ENCODE peak calls at places on chromosomes 5 and 9, in nine cellular contexts. One of them, this sample, is unnamed.

GRCh38 chr5:122756263-122756911 is 18.5 kb upstream of the SNX2 start:
- ATAC-seq in activated CD8-positive, alpha-beta T cell treated with anti-CD3 and anti-CD28 coated beads, Interleukin-2, amount 10 ng/mL, durations not matched to agents 7 days and 5 days: no peak
- ATAC-seq in activated T-cell treated with anti-CD3 and anti-CD28 coated beads, Interleukin-2, amount 50 U/mL, for 4 hours: peak
- ATAC-seq in stimulated activated effector memory CD8-positive, alpha-beta T cell treated with anti-CD3 and anti-CD28 coated beads, Interleukin-12 subunit alpha, Interleukin-12 subunit beta, amount 100 ng/mL, for 72 hours: peak
- ATAC-seq in Panc1: no peak
- ATAC-seq in psoas muscle: no peak
- ATAC-seq in activated CD8-positive, alpha-beta memory T cell treated with anti-CD3 and anti-CD28 coated beads, Interleukin-2, amount 10 ng/mL, durations not matched to agents 7 days and 5 days: peak
- ATAC-seq in activated T-helper 17 cell treated with anti-CD3 and anti-CD28 coated beads, Interleukin-2, amount 50 U/mL, for 72 hours: peak
- ATAC-seq in natural killer cell treated with Interleukin-12 subunit alpha and Interleukin-12 subunit beta and Interleukin-15 and Interleukin-18, amount 100 ng/mL, for 72 hours: peak
- ATAC-seq in this sample: peak

GRCh38 chr5:96636601-96637000 is 25.6 kb upstream of the CAST start:
- ATAC-seq in activated T-cell treated with anti-CD3 and anti-CD28 coated beads, Interleukin-2, amount 50 U/mL, for 4 hours: no peak
- ATAC-seq in natural killer cell treated with Interleukin-12 subunit alpha and Interleukin-12 subunit beta and Interleukin-15 and Interleukin-18, amount 100 ng/mL, for 72 hours: no peak
- ATAC-seq in Panc1: no peak
- ATAC-seq in activated T-helper 17 cell treated with anti-CD3 and anti-CD28 coated beads, Interleukin-2, amount 50 U/mL, for 72 hours: no peak
- ATAC-seq in activated CD8-positive, alpha-beta T cell treated with anti-CD3 and anti-CD28 coated beads, Interleukin-2, amount 10 ng/mL, durations not matched to agents 7 days and 5 days: no peak
- ATAC-seq in activated CD8-positive, alpha-beta memory T cell treated with anti-CD3 and anti-CD28 coated beads, Interleukin-2, amount 10 ng/mL, durations not matched to agents 7 days and 5 days: no peak
- ATAC-seq in psoas muscle: no peak
- ATAC-seq in stimulated activated effector memory CD8-positive, alpha-beta T cell treated with anti-CD3 and anti-CD28 coated beads, Interleukin-12 subunit alpha, Interleukin-12 subunit beta, amount 100 ng/mL, for 72 hours: no peak
- ATAC-seq in this sample: no peak

GRCh38 chr5:67416133-67416937 is 219.7 kb upstream of the CD180 start:
- ATAC-seq in psoas muscle: no peak
- ATAC-seq in activated CD8-positive, alpha-beta T cell treated with anti-CD3 and anti-CD28 coated beads, Interleukin-2, amount 10 ng/mL, durations not matched to agents 7 days and 5 days: peak
- ATAC-seq in natural killer cell treated with Interleukin-12 subunit alpha and Interleukin-12 subunit beta and Interleukin-15 and Interleukin-18, amount 100 ng/mL, for 72 hours: no peak
- ATAC-seq in stimulated activated effector memory CD8-positive, alpha-beta T cell treated with anti-CD3 and anti-CD28 coated beads, Interleukin-12 subunit alpha, Interleukin-12 subunit beta, amount 100 ng/mL, for 72 hours: peak
- ATAC-seq in activated T-helper 17 cell treated with anti-CD3 and anti-CD28 coated beads, Interleukin-2, amount 50 U/mL, for 72 hours: peak
- ATAC-seq in activated T-cell treated with anti-CD3 and anti-CD28 coated beads, Interleukin-2, amount 50 U/mL, for 4 hours: no peak
- ATAC-seq in Panc1: no peak
- ATAC-seq in activated CD8-positive, alpha-beta memory T cell treated with anti-CD3 and anti-CD28 coated beads, Interleukin-2, amount 10 ng/mL, durations not matched to agents 7 days and 5 days: no peak
- ATAC-seq in this sample: peak

GRCh38 chr9:26308328-26308727 is 584.3 kb downstream of the CAAP1 start:
- ATAC-seq in activated T-helper 17 cell treated with anti-CD3 and anti-CD28 coated beads, Interleukin-2, amount 50 U/mL, for 72 hours: no peak
- ATAC-seq in Panc1: no peak
- ATAC-seq in activated T-cell treated with anti-CD3 and anti-CD28 coated beads, Interleukin-2, amount 50 U/mL, for 4 hours: no peak
- ATAC-seq in psoas muscle: no peak
- ATAC-seq in activated CD8-positive, alpha-beta T cell treated with anti-CD3 and anti-CD28 coated beads, Interleukin-2, amount 10 ng/mL, durations not matched to agents 7 days and 5 days: no peak
- ATAC-seq in activated CD8-positive, alpha-beta memory T cell treated with anti-CD3 and anti-CD28 coated beads, Interleukin-2, amount 10 ng/mL, durations not matched to agents 7 days and 5 days: no peak
- ATAC-seq in natural killer cell treated with Interleukin-12 subunit alpha and Interleukin-12 subunit beta and Interleukin-15 and Interleukin-18, amount 100 ng/mL, for 72 hours: no peak
- ATAC-seq in stimulated activated effector memory CD8-positive, alpha-beta T cell treated with anti-CD3 and anti-CD28 coated beads, Interleukin-12 subunit alpha, Interleukin-12 subunit beta, amount 100 ng/mL, for 72 hours: no peak
- ATAC-seq in this sample: no peak

GRCh38 chr5:91162534-91163381 is 220.4 kb downstream of the ARRDC3 start:
- ATAC-seq in psoas muscle: peak
- ATAC-seq in activated CD8-positive, alpha-beta memory T cell treated with anti-CD3 and anti-CD28 coated beads, Interleukin-2, amount 10 ng/mL, durations not matched to agents 7 days and 5 days: peak
- ATAC-seq in stimulated activated effector memory CD8-positive, alpha-beta T cell treated with anti-CD3 and anti-CD28 coated beads, Interleukin-12 subunit alpha, Interleukin-12 subunit beta, amount 100 ng/mL, for 72 hours: peak
- ATAC-seq in natural killer cell treated with Interleukin-12 subunit alpha and Interleukin-12 subunit beta and Interleukin-15 and Interleukin-18, amount 100 ng/mL, for 72 hours: peak
- ATAC-seq in activated CD8-positive, alpha-beta T cell treated with anti-CD3 and anti-CD28 coated beads, Interleukin-2, amount 10 ng/mL, durations not matched to agents 7 days and 5 days: peak
- ATAC-seq in Panc1: peak
- ATAC-seq in activated T-helper 17 cell treated with anti-CD3 and anti-CD28 coated beads, Interleukin-2, amount 50 U/mL, for 72 hours: peak
- ATAC-seq in activated T-cell treated with anti-CD3 and anti-CD28 coated beads, Interleukin-2, amount 50 U/mL, for 4 hours: peak
- ATAC-seq in this sample: peak

GRCh38 chr5:73640861-73641320 is 14.9 kb downstream of the ARHGEF28 start:
- ATAC-seq in psoas muscle: no peak
- ATAC-seq in activated CD8-positive, alpha-beta memory T cell treated with anti-CD3 and anti-CD28 coated beads, Interleukin-2, amount 10 ng/mL, durations not matched to agents 7 days and 5 days: no peak
- ATAC-seq in Panc1: no peak
- ATAC-seq in activated T-helper 17 cell treated with anti-CD3 and anti-CD28 coated beads, Interleukin-2, amount 50 U/mL, for 72 hours: no peak
- ATAC-seq in natural killer cell treated with Interleukin-12 subunit alpha and Interleukin-12 subunit beta and Interleukin-15 and Interleukin-18, amount 100 ng/mL, for 72 hours: no peak
- ATAC-seq in activated CD8-positive, alpha-beta T cell treated with anti-CD3 and anti-CD28 coated beads, Interleukin-2, amount 10 ng/mL, durations not matched to agents 7 days and 5 days: no peak
- ATAC-seq in stimulated activated effector memory CD8-positive, alpha-beta T cell treated with anti-CD3 and anti-CD28 coated beads, Interleukin-12 subunit alpha, Interleukin-12 subunit beta, amount 100 ng/mL, for 72 hours: no peak
- ATAC-seq in activated T-cell treated with anti-CD3 and anti-CD28 coated beads, Interleukin-2, amount 50 U/mL, for 4 hours: no peak
- ATAC-seq in this sample: no peak

GRCh38 chr5:13580058-13580457 is 364.4 kb downstream of the DNAH5 start:
- ATAC-seq in Panc1: no peak
- ATAC-seq in activated T-cell treated with anti-CD3 and anti-CD28 coated beads, Interleukin-2, amount 50 U/mL, for 4 hours: no peak
- ATAC-seq in natural killer cell treated with Interleukin-12 subunit alpha and Interleukin-12 subunit beta and Interleukin-15 and Interleukin-18, amount 100 ng/mL, for 72 hours: no peak
- ATAC-seq in activated T-helper 17 cell treated with anti-CD3 and anti-CD28 coated beads, Interleukin-2, amount 50 U/mL, for 72 hours: no peak
- ATAC-seq in psoas muscle: no peak
- ATAC-seq in activated CD8-positive, alpha-beta memory T cell treated with anti-CD3 and anti-CD28 coated beads, Interleukin-2, amount 10 ng/mL, durations not matched to agents 7 days and 5 days: no peak
- ATAC-seq in stimulated activated effector memory CD8-positive, alpha-beta T cell treated with anti-CD3 and anti-CD28 coated beads, Interleukin-12 subunit alpha, Interleukin-12 subunit beta, amount 100 ng/mL, for 72 hours: no peak
- ATAC-seq in activated CD8-positive, alpha-beta T cell treated with anti-CD3 and anti-CD28 coated beads, Interleukin-2, amount 10 ng/mL, durations not matched to agents 7 days and 5 days: no peak
- ATAC-seq in this sample: no peak

GRCh38 chr5:78515665-78516064 is 132.9 kb downstream of the LHFPL2 start:
- ATAC-seq in stimulated activated effector memory CD8-positive, alpha-beta T cell treated with anti-CD3 and anti-CD28 coated beads, Interleukin-12 subunit alpha, Interleukin-12 subunit beta, amount 100 ng/mL, for 72 hours: no peak
- ATAC-seq in activated T-cell treated with anti-CD3 and anti-CD28 coated beads, Interleukin-2, amount 50 U/mL, for 4 hours: no peak
- ATAC-seq in psoas muscle: no peak
- ATAC-seq in activated T-helper 17 cell treated with anti-CD3 and anti-CD28 coated beads, Interleukin-2, amount 50 U/mL, for 72 hours: no peak
- ATAC-seq in Panc1: no peak
- ATAC-seq in natural killer cell treated with Interleukin-12 subunit alpha and Interleukin-12 subunit beta and Interleukin-15 and Interleukin-18, amount 100 ng/mL, for 72 hours: no peak
- ATAC-seq in activated CD8-positive, alpha-beta memory T cell treated with anti-CD3 and anti-CD28 coated beads, Interleukin-2, amount 10 ng/mL, durations not matched to agents 7 days and 5 days: no peak
- ATAC-seq in activated CD8-positive, alpha-beta T cell treated with anti-CD3 and anti-CD28 coated beads, Interleukin-2, amount 10 ng/mL, durations not matched to agents 7 days and 5 days: no peak
- ATAC-seq in this sample: no peak

GRCh38 chr5:73390989-73391388 is 57.6 kb downstream of the FOXD1 start:
- ATAC-seq in activated CD8-positive, alpha-beta T cell treated with anti-CD3 and anti-CD28 coated beads, Interleukin-2, amount 10 ng/mL, durations not matched to agents 7 days and 5 days: no peak
- ATAC-seq in psoas muscle: no peak
- ATAC-seq in activated CD8-positive, alpha-beta memory T cell treated with anti-CD3 and anti-CD28 coated beads, Interleukin-2, amount 10 ng/mL, durations not matched to agents 7 days and 5 days: no peak
- ATAC-seq in stimulated activated effector memory CD8-positive, alpha-beta T cell treated with anti-CD3 and anti-CD28 coated beads, Interleukin-12 subunit alpha, Interleukin-12 subunit beta, amount 100 ng/mL, for 72 hours: no peak
- ATAC-seq in natural killer cell treated with Interleukin-12 subunit alpha and Interleukin-12 subunit beta and Interleukin-15 and Interleukin-18, amount 100 ng/mL, for 72 hours: no peak
- ATAC-seq in activated T-cell treated with anti-CD3 and anti-CD28 coated beads, Interleukin-2, amount 50 U/mL, for 4 hours: no peak
- ATAC-seq in activated T-helper 17 cell treated with anti-CD3 and anti-CD28 coated beads, Interleukin-2, amount 50 U/mL, for 72 hours: no peak
- ATAC-seq in Panc1: no peak
- ATAC-seq in this sample: no peak

This sample was measured in stimulated activated memory B cell treated with anti-CD40 and anti-IgM and Interleukin-4, amounts not matched to agents 10 μg/mL and 1 μg/mL and 100 μg/mL, for 72 hours.